ENCODE peak calls at places on chromosomes 1 and 21, in eight cellular contexts. One of them, this sample, is unnamed.

GRCh38 chr21:43657355-43658093 is 1.8 kb downstream of the HSF2BP start:
- DNase-seq in Ammon's horn: no peak
- DNase-seq in dorsolateral prefrontal cortex: no peak
- DNase-seq in stimulated activated CD4-positive, alpha-beta T cell treated with anti-CD3 and anti-CD28 coated beads, TNF-alpha, amount 100 ng/mL, for 24 hours: no peak
- DNase-seq in omental fat pad: no peak
- DNase-seq in NCI-H1092: no peak
- DNase-seq in adipocyte: no peak
- DNase-seq in GM10248: no peak
- DNase-seq in this sample: no peak

GRCh38 chr21:34524671-34525601 is 12.9 kb upstream of the KCNE1 start:
- DNase-seq in stimulated activated CD4-positive, alpha-beta T cell treated with anti-CD3 and anti-CD28 coated beads, TNF-alpha, amount 100 ng/mL, for 24 hours: no peak
- DNase-seq in dorsolateral prefrontal cortex: no peak
- DNase-seq in Ammon's horn: no peak
- DNase-seq in GM10248: no peak
- DNase-seq in NCI-H1092: no peak
- DNase-seq in omental fat pad: no peak
- DNase-seq in adipocyte: peak
- DNase-seq in this sample: no peak

GRCh38 chr1:13675222-13675621 is 24.8 kb upstream of the PRDM2 start:
- DNase-seq in NCI-H1092: no peak
- DNase-seq in GM10248: no peak
- DNase-seq in Ammon's horn: no peak
- DNase-seq in adipocyte: peak
- DNase-seq in stimulated activated CD4-positive, alpha-beta T cell treated with anti-CD3 and anti-CD28 coated beads, TNF-alpha, amount 100 ng/mL, for 24 hours: no peak
- DNase-seq in omental fat pad: no peak
- DNase-seq in dorsolateral prefrontal cortex: no peak
- DNase-seq in this sample: no peak

GRCh38 chr1:160862151-160863061 is at the start of gene CD244:
- DNase-seq in NCI-H1092: no peak
- DNase-seq in Ammon's horn: peak
- DNase-seq in omental fat pad: no peak
- DNase-seq in dorsolateral prefrontal cortex: peak
- DNase-seq in adipocyte: no peak
- DNase-seq in GM10248: peak
- DNase-seq in stimulated activated CD4-positive, alpha-beta T cell treated with anti-CD3 and anti-CD28 coated beads, TNF-alpha, amount 100 ng/mL, for 24 hours: no peak
- DNase-seq in this sample: no peak

GRCh38 chr1:203640723-203641523 is 14.3 kb downstream of the ATP2B4 start:
- DNase-seq in dorsolateral prefrontal cortex: no peak
- DNase-seq in Ammon's horn: no peak
- DNase-seq in adipocyte: no peak
- DNase-seq in GM10248: no peak
- DNase-seq in omental fat pad: no peak
- DNase-seq in stimulated activated CD4-positive, alpha-beta T cell treated with anti-CD3 and anti-CD28 coated beads, TNF-alpha, amount 100 ng/mL, for 24 hours: no peak
- DNase-seq in NCI-H1092: no peak
- DNase-seq in this sample: no peak

GRCh38 chr1:228059536-228060457 is 22.7 kb upstream of the ARF1 start:
- DNase-seq in stimulated activated CD4-positive, alpha-beta T cell treated with anti-CD3 and anti-CD28 coated beads, TNF-alpha, amount 100 ng/mL, for 24 hours: no peak
- DNase-seq in omental fat pad: no peak
- DNase-seq in GM10248: no peak
- DNase-seq in adipocyte: peak
- DNase-seq in NCI-H1092: no peak
- DNase-seq in dorsolateral prefrontal cortex: no peak
- DNase-seq in Ammon's horn: no peak
- DNase-seq in this sample: no peak

GRCh38 chr1:16172964-16173446 is 17.1 kb upstream of the EPHA2 start:
- DNase-seq in adipocyte: peak
- DNase-seq in omental fat pad: no peak
- DNase-seq in Ammon's horn: no peak
- DNase-seq in dorsolateral prefrontal cortex: no peak
- DNase-seq in stimulated activated CD4-positive, alpha-beta T cell treated with anti-CD3 and anti-CD28 coated beads, TNF-alpha, amount 100 ng/mL, for 24 hours: no peak
- DNase-seq in NCI-H1092: no peak
- DNase-seq in GM10248: no peak
- DNase-seq in this sample: no peak

GRCh38 chr1:150550222-150551048 is 1.2 kb downstream of the ADAMTSL4 start:
- DNase-seq in GM10248: no peak
- DNase-seq in dorsolateral prefrontal cortex: no peak
- DNase-seq in omental fat pad: no peak
- DNase-seq in adipocyte: peak
- DNase-seq in NCI-H1092: no peak
- DNase-seq in Ammon's horn: no peak
- DNase-seq in stimulated activated CD4-positive, alpha-beta T cell treated with anti-CD3 and anti-CD28 coated beads, TNF-alpha, amount 100 ng/mL, for 24 hours: no peak
- DNase-seq in this sample: no peak

GRCh38 chr1:237042467-237042891 is 495 bp downstream of the RYR2 start:
- DNase-seq in NCI-H1092: no peak
- DNase-seq in stimulated activated CD4-positive, alpha-beta T cell treated with anti-CD3 and anti-CD28 coated beads, TNF-alpha, amount 100 ng/mL, for 24 hours: no peak
- DNase-seq in GM10248: no peak
- DNase-seq in Ammon's horn: no peak
- DNase-seq in omental fat pad: no peak
- DNase-seq in adipocyte: no peak
- DNase-seq in dorsolateral prefrontal cortex: no peak
- DNase-seq in this sample: no peak

GRCh38 chr1:94069649-94070285 is 51.2 kb downstream of the ABCA4 start:
- DNase-seq in adipocyte: peak
- DNase-seq in NCI-H1092: no peak
- DNase-seq in GM10248: no peak
- DNase-seq in Ammon's horn: no peak
- DNase-seq in dorsolateral prefrontal cortex: no peak
- DNase-seq in stimulated activated CD4-positive, alpha-beta T cell treated with anti-CD3 and anti-CD28 coated beads, TNF-alpha, amount 100 ng/mL, for 24 hours: no peak
- DNase-seq in omental fat pad: no peak
- DNase-seq in this sample: no peak

GRCh38 chr1:213120961-213121360 is 69.9 kb downstream of the RPS6KC1 start:
- DNase-seq in adipocyte: no peak
- DNase-seq in NCI-H1092: no peak
- DNase-seq in stimulated activated CD4-positive, alpha-beta T cell treated with anti-CD3 and anti-CD28 coated beads, TNF-alpha, amount 100 ng/mL, for 24 hours: no peak
- DNase-seq in dorsolateral prefrontal cortex: no peak
- DNase-seq in omental fat pad: no peak
- DNase-seq in Ammon's horn: no peak
- DNase-seq in GM10248: no peak
- DNase-seq in this sample: no peak

GRCh38 chr1:172447641-172448040 is 3.8 kb upstream of the PIGC start:
- DNase-seq in Ammon's horn: no peak
- DNase-seq in stimulated activated CD4-positive, alpha-beta T cell treated with anti-CD3 and anti-CD28 coated beads, TNF-alpha, amount 100 ng/mL, for 24 hours: no peak
- DNase-seq in omental fat pad: no peak
- DNase-seq in dorsolateral prefrontal cortex: no peak
- DNase-seq in NCI-H1092: no peak
- DNase-seq in adipocyte: peak
- DNase-seq in GM10248: no peak
- DNase-seq in this sample: no peak

GRCh38 chr1:86487131-86487804 is 18.5 kb downstream of the CLCA1 start:
- DNase-seq in GM10248: no peak
- DNase-seq in adipocyte: peak
- DNase-seq in NCI-H1092: no peak
- DNase-seq in Ammon's horn: peak
- DNase-seq in stimulated activated CD4-positive, alpha-beta T cell treated with anti-CD3 and anti-CD28 coated beads, TNF-alpha, amount 100 ng/mL, for 24 hours: no peak
- DNase-seq in omental fat pad: no peak
- DNase-seq in dorsolateral prefrontal cortex: no peak
- DNase-seq in this sample: no peak

GRCh38 chr1:236907205-236907604 is 97.0 kb downstream of the MT1HL1 start:
- DNase-seq in Ammon's horn: no peak
- DNase-seq in stimulated activated CD4-positive, alpha-beta T cell treated with anti-CD3 and anti-CD28 coated beads, TNF-alpha, amount 100 ng/mL, for 24 hours: no peak
- DNase-seq in NCI-H1092: no peak
- DNase-seq in omental fat pad: no peak
- DNase-seq in dorsolateral prefrontal cortex: no peak
- DNase-seq in GM10248: no peak
- DNase-seq in adipocyte: no peak
- DNase-seq in this sample: no peak

GRCh38 chr1:214419650-214420049 is 131.8 kb downstream of the PTPN14 start:
- DNase-seq in adipocyte: no peak
- DNase-seq in Ammon's horn: no peak
- DNase-seq in stimulated activated CD4-positive, alpha-beta T cell treated with anti-CD3 and anti-CD28 coated beads, TNF-alpha, amount 100 ng/mL, for 24 hours: no peak
- DNase-seq in omental fat pad: no peak
- DNase-seq in dorsolateral prefrontal cortex: no peak
- DNase-seq in NCI-H1092: no peak
- DNase-seq in GM10248: no peak
- DNase-seq in this sample: no peak

GRCh38 chr1:156152628-156153027 is 757 bp upstream of the SEMA4A start:
- DNase-seq in omental fat pad: no peak
- DNase-seq in dorsolateral prefrontal cortex: no peak
- DNase-seq in adipocyte: no peak
- DNase-seq in GM10248: no peak
- DNase-seq in Ammon's horn: no peak
- DNase-seq in stimulated activated CD4-positive, alpha-beta T cell treated with anti-CD3 and anti-CD28 coated beads, TNF-alpha, amount 100 ng/mL, for 24 hours: no peak
- DNase-seq in NCI-H1092: no peak
- DNase-seq in this sample: no peak

GRCh38 chr1:21289700-21290545 is at the start of gene ECE1:
- DNase-seq in omental fat pad: no peak
- DNase-seq in adipocyte: peak
- DNase-seq in GM10248: peak
- DNase-seq in NCI-H1092: no peak
- DNase-seq in dorsolateral prefrontal cortex: no peak
- DNase-seq in Ammon's horn: no peak
- DNase-seq in stimulated activated CD4-positive, alpha-beta T cell treated with anti-CD3 and anti-CD28 coated beads, TNF-alpha, amount 100 ng/mL, for 24 hours: no peak
- DNase-seq in this sample: peak

GRCh38 chr1:90835661-90836344 is 118.7 kb upstream of the BARHL2 start:
- DNase-seq in stimulated activated CD4-positive, alpha-beta T cell treated with anti-CD3 and anti-CD28 coated beads, TNF-alpha, amount 100 ng/mL, for 24 hours: no peak
- DNase-seq in GM10248: no peak
- DNase-seq in Ammon's horn: no peak
- DNase-seq in adipocyte: no peak
- DNase-seq in NCI-H1092: no peak
- DNase-seq in dorsolateral prefrontal cortex: no peak
- DNase-seq in omental fat pad: no peak
- DNase-seq in this sample: no peak

GRCh38 chr21:42060166-42060565 is 11.0 kb upstream of the UMODL1 start:
- DNase-seq in GM10248: no peak
- DNase-seq in stimulated activated CD4-positive, alpha-beta T cell treated with anti-CD3 and anti-CD28 coated beads, TNF-alpha, amount 100 ng/mL, for 24 hours: no peak
- DNase-seq in Ammon's horn: no peak
- DNase-seq in adipocyte: no peak
- DNase-seq in NCI-H1092: no peak
- DNase-seq in omental fat pad: no peak
- DNase-seq in dorsolateral prefrontal cortex: no peak
- DNase-seq in this sample: no peak

GRCh38 chr1:199041173-199041914 is 402.5 kb downstream of the PTPRC start:
- DNase-seq in GM10248: peak
- DNase-seq in omental fat pad: no peak
- DNase-seq in stimulated activated CD4-positive, alpha-beta T cell treated with anti-CD3 and anti-CD28 coated beads, TNF-alpha, amount 100 ng/mL, for 24 hours: no peak
- DNase-seq in Ammon's horn: no peak
- DNase-seq in adipocyte: no peak
- DNase-seq in NCI-H1092: no peak
- DNase-seq in dorsolateral prefrontal cortex: no peak
- DNase-seq in this sample: no peak

GRCh38 chr1:41586230-41586629 is 101.7 kb upstream of the EDN2 start:
- DNase-seq in GM10248: no peak
- DNase-seq in NCI-H1092: no peak
- DNase-seq in Ammon's horn: no peak
- DNase-seq in adipocyte: no peak
- DNase-seq in dorsolateral prefrontal cortex: no peak
- DNase-seq in omental fat pad: no peak
- DNase-seq in stimulated activated CD4-positive, alpha-beta T cell treated with anti-CD3 and anti-CD28 coated beads, TNF-alpha, amount 100 ng/mL, for 24 hours: no peak
- DNase-seq in this sample: no peak

GRCh38 chr1:22662318-22662717 is 9.3 kb downstream of the C1QB start:
- DNase-seq in GM10248: no peak
- DNase-seq in adipocyte: no peak
- DNase-seq in stimulated activated CD4-positive, alpha-beta T cell treated with anti-CD3 and anti-CD28 coated beads, TNF-alpha, amount 100 ng/mL, for 24 hours: no peak
- DNase-seq in dorsolateral prefrontal cortex: no peak
- DNase-seq in NCI-H1092: peak
- DNase-seq in Ammon's horn: peak
- DNase-seq in omental fat pad: no peak
- DNase-seq in this sample: no peak

GRCh38 chr1:230646710-230647302 is 4.5 kb downstream of the COG2 start:
- DNase-seq in GM10248: no peak
- DNase-seq in adipocyte: no peak
- DNase-seq in omental fat pad: no peak
- DNase-seq in Ammon's horn: no peak
- DNase-seq in dorsolateral prefrontal cortex: no peak
- DNase-seq in stimulated activated CD4-positive, alpha-beta T cell treated with anti-CD3 and anti-CD28 coated beads, TNF-alpha, amount 100 ng/mL, for 24 hours: no peak
- DNase-seq in NCI-H1092: no peak
- DNase-seq in this sample: no peak

GRCh38 chr1:65343286-65343685 is 33.9 kb downstream of the DNAJC6 start:
- DNase-seq in omental fat pad: no peak
- DNase-seq in GM10248: no peak
- DNase-seq in NCI-H1092: no peak
- DNase-seq in dorsolateral prefrontal cortex: no peak
- DNase-seq in stimulated activated CD4-positive, alpha-beta T cell treated with anti-CD3 and anti-CD28 coated beads, TNF-alpha, amount 100 ng/mL, for 24 hours: no peak
- DNase-seq in Ammon's horn: no peak
- DNase-seq in adipocyte: peak
- DNase-seq in this sample: no peak

GRCh38 chr1:183808296-183809027 is 3.5 kb downstream of the RGL1 start:
- DNase-seq in Ammon's horn: no peak
- DNase-seq in omental fat pad: no peak
- DNase-seq in dorsolateral prefrontal cortex: no peak
- DNase-seq in adipocyte: peak
- DNase-seq in GM10248: no peak
- DNase-seq in NCI-H1092: no peak
- DNase-seq in stimulated activated CD4-positive, alpha-beta T cell treated with anti-CD3 and anti-CD28 coated beads, TNF-alpha, amount 100 ng/mL, for 24 hours: no peak
- DNase-seq in this sample: no peak

GRCh38 chr21:18772404-18772803 is 368.8 kb upstream of the TMPRSS15 start:
- DNase-seq in dorsolateral prefrontal cortex: no peak
- DNase-seq in GM10248: no peak
- DNase-seq in NCI-H1092: no peak
- DNase-seq in adipocyte: no peak
- DNase-seq in stimulated activated CD4-positive, alpha-beta T cell treated with anti-CD3 and anti-CD28 coated beads, TNF-alpha, amount 100 ng/mL, for 24 hours: no peak
- DNase-seq in omental fat pad: no peak
- DNase-seq in Ammon's horn: no peak
- DNase-seq in this sample: no peak

GRCh38 chr1:210447456-210448057 is 118.9 kb downstream of the HHAT start:
- DNase-seq in dorsolateral prefrontal cortex: no peak
- DNase-seq in NCI-H1092: no peak
- DNase-seq in GM10248: no peak
- DNase-seq in omental fat pad: no peak
- DNase-seq in adipocyte: no peak
- DNase-seq in stimulated activated CD4-positive, alpha-beta T cell treated with anti-CD3 and anti-CD28 coated beads, TNF-alpha, amount 100 ng/mL, for 24 hours: no peak
- DNase-seq in Ammon's horn: no peak
- DNase-seq in this sample: no peak

GRCh38 chr1:22749919-22750670 is 39.5 kb downstream of the EPHB2 start:
- DNase-seq in adipocyte: peak
- DNase-seq in omental fat pad: no peak
- DNase-seq in stimulated activated CD4-positive, alpha-beta T cell treated with anti-CD3 and anti-CD28 coated beads, TNF-alpha, amount 100 ng/mL, for 24 hours: no peak
- DNase-seq in Ammon's horn: peak
- DNase-seq in GM10248: no peak
- DNase-seq in NCI-H1092: no peak
- DNase-seq in dorsolateral prefrontal cortex: no peak
- DNase-seq in this sample: no peak

GRCh38 chr21:42513151-42513984 is at the start of gene SLC37A1:
- DNase-seq in stimulated activated CD4-positive, alpha-beta T cell treated with anti-CD3 and anti-CD28 coated beads, TNF-alpha, amount 100 ng/mL, for 24 hours: no peak
- DNase-seq in NCI-H1092: no peak
- DNase-seq in omental fat pad: no peak
- DNase-seq in Ammon's horn: no peak
- DNase-seq in dorsolateral prefrontal cortex: peak
- DNase-seq in adipocyte: peak
- DNase-seq in GM10248: peak
- DNase-seq in this sample: peak

This sample was measured in frontal cortex.